ENCODE peak calls at places on chromosome 1, in eight cellular contexts. N is GM23248; M is spleen; T is NCI-H2081; L is GM04504; H is caudate nucleus; J is Panc1; Z is naive thymus-derived CD4-positive, alpha-beta T cell. P is an unnamed sample.

GRCh38 chr1:20211511-20211931 is 25.2 kb upstream of the PLA2G2C start:
- DNase-seq in Z (no peak), M (no peak), N (peak; percentile 84), L (peak; percentile 18), J (no peak), T (no peak), H (no peak), P (no peak)

GRCh38 chr1:110639724-110640386 is 33.7 kb upstream of the KCNA2 start:
- DNase-seq in J (no peak), N (peak; percentile 7), H (no peak), L (no peak), Z (no peak), T (no peak), M (no peak), P (no peak)

GRCh38 chr1:222331340-222331739 is 216.6 kb downstream of the HHIPL2 start:
- DNase-seq in Z (no peak), L (no peak), N (peak; percentile 60), H (no peak), M (no peak), T (no peak), J (no peak), P (no peak)

GRCh38 chr1:156123356-156124196 is 9.1 kb downstream of the LMNA start:
- DNase-seq in M (peak; percentile 92), J (peak; percentile 88), L (peak; percentile 98), Z (peak; percentile 54), N (peak; percentile 96), H (peak; percentile 54), T (peak; percentile 86), P (peak; percentile 96)

GRCh38 chr1:44210595-44210994 is 2.7 kb upstream of the DMAP1 start:
- DNase-seq in Z (no peak), J (no peak), N (no peak), T (no peak), L (no peak), H (no peak), M (no peak), P (no peak)

GRCh38 chr1:223285452-223285851 is 78.5 kb downstream of the SUSD4 start:
- DNase-seq in J (no peak), N (no peak), Z (no peak), T (no peak), H (no peak), M (no peak), L (no peak), P (no peak)

GRCh38 chr1:201376464-201377374 is 761 bp downstream of the TNNT2 start:
- DNase-seq in M (no peak), Z (no peak), H (no peak), L (no peak), N (peak; percentile 60), J (no peak), T (no peak), P (no peak)

GRCh38 chr1:185804206-185804605 is 70.0 kb downstream of the HMCN1 start:
- DNase-seq in L (no peak), H (no peak), T (no peak), Z (no peak), M (no peak), J (no peak), N (peak; percentile 18), P (no peak)

P was measured in fibroblast of the conjunctiva.